ENCODE peak calls at places on chromosomes 11 and 22, in seven cellular contexts. Z, V, C, L, S, F and M are unnamed samples. For H3K36me3, the result is how much of the 10 kb centered on the place peaks cover.

GRCh38 chr11:64900263-64900678 is 16.7 kb downstream of the ATG2A start:
- DNase-seq in Z (no peak), V (no peak), C (no peak), L (no peak), S (no peak), F (no peak), M (no peak)

GRCh38 chr11:95137299-95137698 is 47.7 kb downstream of the ENDOD1 start:
- DNase-seq in Z (no peak), V (no peak), C (no peak), L (no peak), S (no peak), F (no peak), M (no peak)

GRCh38 chr11:111417011-111417765 is 38.1 kb upstream of the POU2AF1 start:
- DNase-seq in Z (no peak), V (no peak), C (no peak), L (no peak), S (no peak), F (peak), M (no peak)

GRCh38 chr11:34242037-34242625 is 115.7 kb downstream of the ABTB2 start:
- DNase-seq in Z (no peak), V (no peak), C (no peak), L (peak), S (no peak), F (no peak), M (no peak)

GRCh38 chr11:35619030-35619753 is 932 bp downstream of the FJX1 start:
- DNase-seq in Z (peak), V (peak), C (peak), L (peak), S (peak), F (no peak), M (peak)

GRCh38 chr11:128291835-128292234 is 295.5 kb downstream of the ETS1 start:
- DNase-seq in Z (no peak), V (no peak), C (no peak), L (no peak), S (no peak), F (no peak), M (no peak)

GRCh38 chr11:61627831-61628753 is 47.2 kb upstream of the SYT7 start:
- DNase-seq in Z (peak), V (peak), C (peak), L (peak), S (peak), F (no peak), M (peak)

GRCh38 chr11:64918056-64918455 is 1.0 kb upstream of the ATG2A start:
- DNase-seq in Z (no peak), V (no peak), C (no peak), L (peak), S (no peak), F (no peak), M (no peak)

GRCh38 chr22:29816128-29816527 is 21.9 kb downstream of the ASCC2 start:
- DNase-seq in Z (peak), V (peak), C (peak), L (no peak), S (no peak), F (no peak), M (peak)

GRCh38 chr22:49377306-49377705 is 450.4 kb downstream of the BRD1 start:
- DNase-seq in Z (no peak), V (no peak), C (no peak), L (no peak), S (no peak), F (no peak), M (no peak)

GRCh38 chr11:120130176-120130980 is 7.5 kb downstream of the TRIM29 start:
- DNase-seq in Z (peak), V (no peak), C (no peak), L (no peak), S (no peak), F (no peak), M (peak)

GRCh38 chr22:50298937-50299656 is 8.3 kb downstream of the PLXNB2 start:
- DNase-seq in Z (no peak), V (no peak), C (peak), L (no peak), S (no peak), F (no peak), M (no peak)

GRCh38 chr11:42524534-42525227 is 787.1 kb upstream of the API5 start:
- DNase-seq in Z (peak), V (peak), C (no peak), L (peak), S (peak), F (peak), M (peak)

GRCh38 chr11:56910046-56910753 is 78.5 kb upstream of the OR5AK2 start:
- DNase-seq in Z (no peak), V (no peak), C (no peak), L (peak), S (no peak), F (no peak), M (no peak)

GRCh38 chr11:97894978-97895377 is 1125.8 kb upstream of the CNTN5 start:
- DNase-seq in Z (no peak), V (no peak), C (no peak), L (no peak), S (no peak), F (no peak), M (no peak)

GRCh38 chr11:7688238-7688826 is 15.0 kb upstream of the CYB5R2 start:
- DNase-seq in Z (no peak), V (no peak), C (no peak), L (peak), S (peak), F (no peak), M (no peak)

GRCh38 chr22:22460635-22461034 is 47.9 kb downstream of the ZNF280B start:
- DNase-seq in Z (no peak), V (no peak), C (no peak), L (no peak), S (peak), F (no peak), M (no peak)

GRCh38 chr11:123799438-123799837 is 6.7 kb downstream of the OR6M1 start:
- DNase-seq in Z (no peak), V (no peak), C (no peak), L (no peak), S (no peak), F (no peak), M (no peak)

GRCh38 chr11:77619576-77620198 is 17.9 kb downstream of the CLNS1A start:
- DNase-seq in Z (no peak), V (no peak), C (no peak), L (peak), S (no peak), F (peak), M (no peak)

GRCh38 chr11:78156081-78156844 is 16.8 kb upstream of the ALG8 start:
- DNase-seq in Z (no peak), V (no peak), C (no peak), L (peak), S (no peak), F (no peak), M (no peak)

GRCh38 chr22:48376936-48377335 is 1450.7 kb downstream of the BRD1 start:
- DNase-seq in Z (no peak), V (no peak), C (no peak), L (no peak), S (no peak), F (no peak), M (no peak)

GRCh38 chr11:106156290-106156937 is 79.0 kb downstream of the AASDHPPT start:
- DNase-seq in Z (peak), V (peak), C (no peak), L (peak), S (peak), F (peak), M (peak)

GRCh38 chr22:42439821-42440674 is 7.8 kb upstream of the NFAM1 start:
- DNase-seq in Z (peak), V (no peak), C (peak), L (peak), S (no peak), F (no peak), M (peak)

GRCh38 chr11:84819128-84819527 is 808.0 kb downstream of the DLG2 start:
- DNase-seq in Z (no peak), V (no peak), C (no peak), L (peak), S (no peak), F (no peak), M (no peak)

GRCh38 chr11:2898366-2899079 is 12.9 kb upstream of the CDKN1C start:
- DNase-seq in Z (peak), V (no peak), C (peak), L (peak), S (no peak), F (no peak), M (no peak)

GRCh38 chr11:117144477-117145392 is 648 bp downstream of the PAFAH1B2 start:
- DNase-seq in Z (peak), V (peak), C (peak), L (peak), S (peak), F (no peak), M (peak)

GRCh38 chr11:129739339-129739738 is 76.3 kb upstream of the TMEM45B start:
- DNase-seq in Z (no peak), V (no peak), C (no peak), L (no peak), S (no peak), F (no peak), M (no peak)

GRCh38 chr11:68843052-68843561 is 1.4 kb upstream of the CPT1A start:
- DNase-seq in Z (no peak), V (no peak), C (no peak), L (peak), S (no peak), F (no peak), M (peak)

GRCh38 chr11:70070736-70071135 is 7.4 kb upstream of the ANO1 start:
- DNase-seq in Z (no peak), V (no peak), C (no peak), L (no peak), S (peak), F (no peak), M (no peak)

GRCh38 chr11:35390737-35391682 is 28.3 kb downstream of the SLC1A2 start:
- DNase-seq in Z (no peak), V (no peak), C (no peak), L (peak), S (no peak), F (peak), M (no peak)

GRCh38 chr22:23305922-23306374 is 125.6 kb downstream of the BCR start:
- DNase-seq in Z (peak), V (peak), C (peak), L (peak), S (peak), F (no peak), M (peak)

GRCh38 chr11:123672568-123672967 is 18.1 kb upstream of the SCN3B start:
- DNase-seq in Z (no peak), V (no peak), C (no peak), L (no peak), S (peak), F (no peak), M (no peak)

GRCh38 chr11:133343951-133344350 is 188.3 kb downstream of the OPCML start:
- DNase-seq in Z (no peak), V (no peak), C (no peak), L (peak), S (no peak), F (no peak), M (no peak)

GRCh38 chr11:106399624-106400023 is 322.2 kb downstream of the AASDHPPT start:
- DNase-seq in Z (no peak), V (no peak), C (no peak), L (no peak), S (no peak), F (no peak), M (no peak)

GRCh38 chr11:123302751-123303195 is 107.7 kb upstream of the CLMP start:
- DNase-seq in Z (no peak), V (no peak), C (no peak), L (peak), S (no peak), F (peak), M (no peak)

GRCh38 chr11:118437736-118438125 is 1.4 kb downstream of the KMT2A start:
- DNase-seq in Z (peak), V (peak), C (peak), L (peak), S (peak), F (no peak), M (peak)
- H3K36me3 ChIP-seq in Z (under half), V (under half), C (under half), L (under half), S (under half), F (under half), M (under half)

DNA sequence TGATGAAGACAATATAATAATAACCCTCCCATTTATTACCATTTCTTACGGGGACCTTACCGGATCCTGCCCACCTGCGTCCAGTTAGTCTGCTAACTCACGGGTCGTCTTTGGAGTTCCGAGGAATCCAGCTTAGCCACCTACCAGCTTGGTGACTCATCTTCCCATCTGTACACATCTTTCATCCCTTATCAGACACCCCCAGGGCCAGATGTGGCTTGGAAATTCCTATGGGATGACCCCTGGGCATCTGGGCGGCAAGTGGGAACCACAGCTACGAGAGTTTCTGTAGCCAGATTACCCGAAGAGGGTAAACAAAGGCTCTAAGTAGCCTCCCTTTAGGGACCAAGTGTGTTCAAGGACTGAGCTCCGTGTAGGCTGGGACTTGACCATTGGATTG is 12.8 kb upstream of the PRR5 start:
- DNase-seq in Z (no peak), V (no peak), C (no peak), L (peak), S (no peak), F (no peak), M (no peak)
- H3K36me3 ChIP-seq in Z (under half), V (under half), C (under half), L (under half), S (under half), F (under half), M (under half)

GRCh38 chr11:71463331-71464211 is 10.6 kb downstream of the NADSYN1 start:
- DNase-seq in Z (no peak), V (no peak), C (no peak), L (no peak), S (no peak), F (no peak), M (no peak)

GRCh38 chr11:71459076-71459766 is 6.2 kb downstream of the NADSYN1 start:
- DNase-seq in Z (no peak), V (no peak), C (no peak), L (no peak), S (no peak), F (no peak), M (no peak)

GRCh38 chr11:71459767-71460320 is 6.8 kb downstream of the NADSYN1 start:
- DNase-seq in Z (no peak), V (no peak), C (no peak), L (no peak), S (no peak), F (no peak), M (no peak)

GRCh38 chr11:71462726-71463125 is 9.7 kb downstream of the NADSYN1 start:
- DNase-seq in Z (no peak), V (no peak), C (no peak), L (no peak), S (no peak), F (no peak), M (no peak)

DNA sequence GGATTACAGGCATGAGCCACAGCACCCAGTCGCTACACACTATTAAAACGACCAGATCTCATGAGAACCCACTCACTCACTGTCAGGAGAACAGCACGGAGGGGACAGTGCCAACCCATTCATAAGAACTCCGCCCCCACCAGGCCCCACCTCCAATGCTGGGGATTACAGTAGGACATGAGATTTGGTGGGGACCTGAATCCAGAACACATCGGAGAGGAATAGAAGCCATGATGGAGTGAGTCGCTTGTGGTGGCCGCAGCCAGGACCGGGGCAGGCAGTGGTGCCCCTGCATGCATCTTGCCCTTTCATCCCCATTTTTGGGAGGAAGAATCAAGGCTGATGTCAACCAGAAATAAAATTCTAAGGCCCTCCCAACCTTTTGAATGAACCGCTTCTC is 8.7 kb downstream of the NADSYN1 start:
- DNase-seq in Z (no peak), V (no peak), C (no peak), L (no peak), S (no peak), F (no peak), M (no peak)
- H3K36me3 ChIP-seq in Z (under half), V (under half), C (half or more), L (under half), S (under half), F (under half), M (under half)

DNA sequence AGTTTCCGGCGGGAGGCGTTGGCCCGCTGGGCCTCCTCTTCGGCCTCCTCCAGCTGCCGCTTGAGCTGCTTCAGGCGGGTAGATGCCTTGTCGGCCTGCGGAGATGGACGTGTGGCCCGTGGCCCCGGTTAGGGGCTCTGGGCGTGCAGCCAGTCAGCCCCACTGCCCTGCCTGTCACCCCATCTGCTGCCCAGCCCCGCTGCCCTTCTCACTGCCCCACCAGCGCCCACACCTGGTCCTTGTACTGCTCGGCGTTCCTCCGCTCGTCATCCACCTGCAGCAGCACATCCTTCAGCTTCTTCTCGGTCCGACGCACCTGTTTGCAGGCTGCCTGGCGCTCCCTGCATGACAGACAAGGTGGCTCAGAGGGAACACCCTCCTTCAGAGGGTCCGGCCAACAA is 31.2 kb downstream of the APOL1 start:
- DNase-seq in Z (no peak), V (peak), C (no peak), L (no peak), S (peak), F (no peak), M (no peak)
- H3K36me3 ChIP-seq in Z (under half), V (under half), C (half or more), L (half or more), S (half or more), F (half or more), M (under half)

GRCh38 chr11:72012091-72012630 is 13.5 kb downstream of the IL18BP start:
- DNase-seq in Z (no peak), V (no peak), C (no peak), L (no peak), S (no peak), F (no peak), M (no peak)

GRCh38 chr11:72012897-72013721 is 14.4 kb downstream of the IL18BP start:
- DNase-seq in Z (peak), V (peak), C (peak), L (peak), S (no peak), F (no peak), M (peak)

GRCh38 chr11:72008728-72009127 is 10.0 kb downstream of the IL18BP start:
- DNase-seq in Z (no peak), V (no peak), C (no peak), L (no peak), S (no peak), F (no peak), M (no peak)

GRCh38 chr11:72009156-72009555 is 10.4 kb downstream of the IL18BP start:
- DNase-seq in Z (no peak), V (no peak), C (no peak), L (no peak), S (no peak), F (no peak), M (no peak)

GRCh38 chr11:72010529-72011233 is 12.0 kb downstream of the IL18BP start:
- DNase-seq in Z (no peak), V (no peak), C (no peak), L (no peak), S (no peak), F (no peak), M (no peak)
- H3K36me3 ChIP-seq in Z (under half), V (under half), C (half or more), L (half or more), S (under half), F (half or more), M (under half)

DNA sequence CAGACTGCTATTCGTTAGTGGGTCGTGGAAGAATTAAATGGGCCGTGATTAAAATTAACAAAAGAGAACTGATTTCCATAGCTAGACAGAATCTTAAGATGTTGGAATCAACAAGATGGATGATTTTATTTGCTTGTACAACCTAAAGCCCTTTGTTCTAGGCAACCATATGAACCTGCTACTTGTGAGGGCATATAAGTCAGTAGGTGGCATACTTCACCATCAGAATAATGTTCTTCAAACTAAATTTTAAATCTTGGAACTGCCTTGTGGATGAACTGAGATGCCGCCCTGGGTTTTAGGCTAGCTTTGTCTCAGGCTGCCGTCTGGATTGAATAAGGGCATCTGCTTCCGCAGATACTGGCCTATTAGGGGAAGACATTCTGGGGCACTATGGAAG is 40.9 kb downstream of the CSRP3 start:
- DNase-seq in Z (no peak), V (no peak), C (no peak), L (peak), S (no peak), F (no peak), M (no peak)
- H3K36me3 ChIP-seq in Z (under half), V (under half), C (half or more), L (under half), S (under half), F (under half), M (under half)

GRCh38 chr22:38712496-38713207 is 6.9 kb downstream of the GTPBP1 start:
- DNase-seq in Z (no peak), V (no peak), C (no peak), L (no peak), S (no peak), F (no peak), M (no peak)
- H3K36me3 ChIP-seq in Z (under half), V (under half), C (half or more), L (under half), S (under half), F (under half), M (under half)